ENCODE peak calls at places on chromosomes 3 and 15, in nine cellular contexts. E is lower lobe of right lung; M is T-helper 9 cell; D is AG04450; L is islet precursor cell; H is cardiac muscle cell; C is stimulated activated CD8-positive, alpha-beta memory T cell treated with anti-CD3 and anti-CD28 coated beads, Interleukin-4, amount 100 ng/mL, for 24 hours; S is EL; G is progenitor cell of endocrine pancreas. O is an unnamed sample.

GRCh38 chr3:186021673-186022362 is 84.0 kb upstream of the TRA2B start:
- DNase-seq in E (no peak), M (no peak), D (peak; percentile 85), L (peak; percentile 60), H (peak; percentile 83), C (no peak), S (peak; percentile 93), G (no peak), O (no peak)

GRCh38 chr3:33001889-33002288 is 50.4 kb downstream of the CCR4 start:
- DNase-seq in E (no peak), M (no peak), D (no peak), L (no peak), H (no peak), C (no peak), S (no peak), G (no peak), O (no peak)

GRCh38 chr15:81334768-81335447 is 11.0 kb upstream of the STARD5 start:
- DNase-seq in E (no peak), M (no peak), D (no peak), L (no peak), H (peak; percentile 92), C (no peak), S (no peak), G (no peak), O (no peak)

GRCh38 chr3:138351151-138351550 is 2.8 kb downstream of the MRAS start:
- DNase-seq in E (no peak), M (no peak), D (no peak), L (no peak), H (no peak), C (no peak), S (no peak), G (no peak), O (no peak)

GRCh38 chr3:160691962-160692361 is 15.0 kb downstream of the ARL14 start:
- DNase-seq in E (no peak), M (no peak), D (no peak), L (no peak), H (no peak), C (no peak), S (no peak), G (no peak), O (no peak)

GRCh38 chr15:85771781-85772445 is 22.8 kb downstream of the KLHL25 start:
- DNase-seq in E (peak; percentile 74), M (no peak), D (no peak), L (no peak), H (peak; percentile 84), C (no peak), S (no peak), G (no peak), O (no peak)

GRCh38 chr3:52234516-52235447 is 4.2 kb downstream of the TWF2 start:
- DNase-seq in E (peak; percentile 35), M (no peak), D (no peak), L (no peak), H (no peak), C (no peak), S (no peak), G (no peak), O (no peak)

GRCh38 chr15:29430831-29431230 is 161.2 kb upstream of the NSMCE3 start:
- DNase-seq in E (no peak), M (no peak), D (no peak), L (no peak), H (no peak), C (no peak), S (no peak), G (no peak), O (no peak)

GRCh38 chr3:124986153-124987143 is 51.9 kb upstream of the MUC13 start:
- DNase-seq in E (no peak), M (no peak), D (peak; percentile 69), L (peak; percentile 89), H (peak; percentile 79), C (no peak), S (peak; percentile 99), G (no peak), O (no peak)

GRCh38 chr3:160369784-160370183 is 29.2 kb downstream of the IFT80 start:
- DNase-seq in E (no peak), M (no peak), D (no peak), L (no peak), H (no peak), C (no peak), S (no peak), G (no peak), O (no peak)

GRCh38 chr15:100926971-100927756 is 8.0 kb downstream of the LRRK1 start:
- DNase-seq in E (no peak), M (no peak), D (no peak), L (no peak), H (no peak), C (no peak), S (no peak), G (no peak), O (no peak)

GRCh38 chr3:132187746-132188145 is 129.5 kb upstream of the ACP3 start:
- DNase-seq in E (no peak), M (no peak), D (no peak), L (no peak), H (no peak), C (no peak), S (no peak), G (no peak), O (no peak)

GRCh38 chr3:106197532-106198187 is 328.8 kb upstream of the CBLB start:
- DNase-seq in E (no peak), M (no peak), D (no peak), L (no peak), H (peak; percentile 59), C (no peak), S (no peak), G (no peak), O (no peak)

GRCh38 chr3:64138046-64138445 is 87.2 kb downstream of the PRICKLE2 start:
- DNase-seq in E (no peak), M (no peak), D (no peak), L (no peak), H (no peak), C (no peak), S (peak; percentile 50), G (no peak), O (no peak)

GRCh38 chr15:80026754-80027153 is 32.7 kb upstream of the ZFAND6 start:
- DNase-seq in E (no peak), M (no peak), D (no peak), L (no peak), H (no peak), C (no peak), S (no peak), G (no peak), O (no peak)

GRCh38 chr15:76169792-76170425 is 110.1 kb downstream of the TMEM266 start:
- DNase-seq in E (no peak), M (no peak), D (no peak), L (no peak), H (no peak), C (no peak), S (peak; percentile 43), G (no peak), O (no peak)

GRCh38 chr15:71252036-71252898 is 137.0 kb downstream of the THSD4 start:
- DNase-seq in E (no peak), M (no peak), D (no peak), L (peak; percentile 98), H (peak; percentile 59), C (no peak), S (peak; percentile 72), G (no peak), O (no peak)

GRCh38 chr3:78919021-78919755 is 848.6 kb downstream of the ROBO1 start:
- DNase-seq in E (no peak), M (no peak), D (peak; percentile 81), L (no peak), H (peak; percentile 82), C (no peak), S (peak; percentile 79), G (no peak), O (no peak)

GRCh38 chr15:65212097-65212496 is 824 bp upstream of the CILP start:
- DNase-seq in E (no peak), M (no peak), D (no peak), L (no peak), H (no peak), C (peak; percentile 24), S (no peak), G (no peak), O (no peak)

GRCh38 chr3:13879102-13879945 is 547 bp downstream of the WNT7A start:
- DNase-seq in E (no peak), M (no peak), D (no peak), L (peak; percentile 67), H (no peak), C (no peak), S (no peak), G (no peak), O (peak; percentile 28)

GRCh38 chr3:146493761-146494160 is 24.4 kb upstream of the PLSCR2 start:
- DNase-seq in E (no peak), M (no peak), D (no peak), L (no peak), H (no peak), C (no peak), S (no peak), G (no peak), O (no peak)

GRCh38 chr15:85733415-85733814 is 61.3 kb downstream of the KLHL25 start:
- DNase-seq in E (no peak), M (no peak), D (no peak), L (no peak), H (peak; percentile 25), C (no peak), S (no peak), G (no peak), O (no peak)

GRCh38 chr15:89870688-89871288 is 23.0 kb downstream of the AP3S2 start:
- DNase-seq in E (no peak), M (no peak), D (no peak), L (no peak), H (no peak), C (no peak), S (no peak), G (no peak), O (no peak)

GRCh38 chr3:164375995-164376394 is 702.3 kb downstream of the SI start:
- DNase-seq in E (no peak), M (no peak), D (no peak), L (no peak), H (no peak), C (no peak), S (no peak), G (no peak), O (no peak)

GRCh38 chr3:127034195-127034989 is 51.5 kb downstream of the PLXNA1 start:
- DNase-seq in E (peak; percentile 45), M (no peak), D (no peak), L (no peak), H (no peak), C (no peak), S (no peak), G (no peak), O (no peak)

GRCh38 chr3:119346076-119346496 is 51.9 kb downstream of the ARHGAP31 start:
- DNase-seq in E (no peak), M (no peak), D (no peak), L (no peak), H (no peak), C (no peak), S (peak; percentile 9), G (no peak), O (no peak)

GRCh38 chr15:69141286-69141701 is 19.1 kb upstream of the GLCE start:
- DNase-seq in E (no peak), M (no peak), D (no peak), L (no peak), H (no peak), C (no peak), S (peak; percentile 50), G (no peak), O (no peak)

GRCh38 chr3:9826815-9827574 is 16.8 kb downstream of the RPUSD3 start:
- DNase-seq in E (peak; percentile 37), M (no peak), D (no peak), L (peak; percentile 80), H (peak; percentile 32), C (no peak), S (peak; percentile 41), G (no peak), O (no peak)

GRCh38 chr3:56762718-56763117 is 39.0 kb downstream of the ARHGEF3 start:
- DNase-seq in E (no peak), M (no peak), D (no peak), L (no peak), H (peak; percentile 29), C (no peak), S (no peak), G (no peak), O (no peak)

GRCh38 chr3:149442845-149443544 is 31.5 kb upstream of the TM4SF4 start:
- DNase-seq in E (no peak), M (no peak), D (no peak), L (no peak), H (peak; percentile 55), C (no peak), S (peak; percentile 81), G (no peak), O (no peak)

GRCh38 chr15:72489943-72490554 is 15.9 kb downstream of the ARIH1 start:
- DNase-seq in E (no peak), M (no peak), D (no peak), L (no peak), H (no peak), C (no peak), S (no peak), G (no peak), O (no peak)

O was measured in activated T-helper 1 cell treated with Interleukin-2 at 50 U/mL for 16 hours.